ENCODE peak calls at places on chromosome 5, in five cellular contexts. F is esophagus squamous epithelium, Y is astrocyte of the hippocampus, S is SJSA1, H is skeletal muscle cell. O is an unnamed sample.

GRCh38 chr5:146474040-146474439 is 26.9 kb downstream of the TCERG1 start:
- DNase-seq in F (no peak), Y (no peak), S (no peak), H (no peak), O (no peak)

GRCh38 chr5:119412828-119413227 is 39.5 kb upstream of the HSD17B4 start:
- DNase-seq in F (no peak), Y (no peak), S (no peak), H (no peak), O (no peak)

GRCh38 chr5:52822437-52822836 is 34.7 kb downstream of the ITGA1 start:
- DNase-seq in F (no peak), Y (no peak), S (no peak), H (peak; percentile 65), O (no peak)

GRCh38 chr5:2542821-2543220 is 208.7 kb downstream of the IRX2 start:
- DNase-seq in F (no peak), Y (no peak), S (no peak), H (no peak), O (no peak)

GRCh38 chr5:137888875-137889759 is at the start of gene PKD2L2:
- DNase-seq in F (peak; percentile 31), Y (peak; percentile 93), S (no peak), H (peak; percentile 61), O (peak; percentile 69)

GRCh38 chr5:67205981-67206380 is 9.4 kb upstream of the CD180 start:
- DNase-seq in F (no peak), Y (no peak), S (no peak), H (no peak), O (no peak)

GRCh38 chr5:17282283-17283120 is 65.1 kb downstream of the BASP1 start:
- DNase-seq in F (peak; percentile 3), Y (no peak), S (no peak), H (no peak), O (peak; percentile 91)

GRCh38 chr5:78544531-78545200 is 103.9 kb downstream of the LHFPL2 start:
- DNase-seq in F (no peak), Y (peak; percentile 72), S (peak; percentile 72), H (peak; percentile 76), O (peak; percentile 89)

GRCh38 chr5:43038523-43038989 is 1.6 kb downstream of the ANXA2R start:
- DNase-seq in F (no peak), Y (peak; percentile 78), S (no peak), H (no peak), O (no peak)

GRCh38 chr5:83095163-83095972 is 18.0 kb downstream of the XRCC4 start:
- DNase-seq in F (no peak), Y (no peak), S (no peak), H (no peak), O (no peak)

GRCh38 chr5:119274024-119274766 is 81.6 kb upstream of the TNFAIP8 start:
- DNase-seq in F (no peak), Y (peak; percentile 29), S (no peak), H (no peak), O (no peak)

GRCh38 chr5:573976-574375 is 38.2 kb upstream of the CEP72 start:
- DNase-seq in F (no peak), Y (no peak), S (peak; percentile 28), H (no peak), O (no peak)

GRCh38 chr5:95600557-95600956 is 19.3 kb upstream of the GPR150 start:
- DNase-seq in F (no peak), Y (no peak), S (no peak), H (no peak), O (no peak)

GRCh38 chr5:134825212-134825611 is 20.6 kb upstream of the C5orf24 start:
- DNase-seq in F (no peak), Y (no peak), S (no peak), H (no peak), O (no peak)

GRCh38 chr5:87650284-87650683 is 237.6 kb upstream of the CCNH start:
- DNase-seq in F (no peak), Y (peak; percentile 33), S (no peak), H (no peak), O (no peak)

GRCh38 chr5:132436936-132437335 is 53.6 kb downstream of the IRF1 start:
- DNase-seq in F (no peak), Y (no peak), S (peak; percentile 28), H (no peak), O (no peak)

GRCh38 chr5:132074772-132075718 is 1.5 kb downstream of the CSF2 start:
- DNase-seq in F (no peak), Y (no peak), S (no peak), H (no peak), O (no peak)

GRCh38 chr5:79873216-79873615 is 117.8 kb downstream of the MTX3 start:
- DNase-seq in F (no peak), Y (no peak), S (no peak), H (no peak), O (no peak)

GRCh38 chr5:120304653-120305052 is 159.4 kb upstream of the PRR16 start:
- DNase-seq in F (no peak), Y (peak; percentile 48), S (no peak), H (peak; percentile 92), O (no peak)

GRCh38 chr5:61941637-61942036 is 364.4 kb upstream of the KIF2A start:
- DNase-seq in F (no peak), Y (peak; percentile 38), S (no peak), H (no peak), O (no peak)

GRCh38 chr5:150108711-150109605 is 22.6 kb upstream of the CSF1R start:
- DNase-seq in F (no peak), Y (no peak), S (no peak), H (no peak), O (no peak)

GRCh38 chr5:53679261-53679660 is 118.8 kb downstream of the NDUFS4 start:
- DNase-seq in F (no peak), Y (peak; percentile 51), S (no peak), H (peak; percentile 4), O (no peak)

GRCh38 chr5:180126716-180127681 is 55.4 kb upstream of the RNF130 start:
- DNase-seq in F (no peak), Y (peak; percentile 50), S (peak; percentile 36), H (no peak), O (no peak)

GRCh38 chr5:174000078-174000477 is 11.1 kb downstream of the C5orf47 start:
- DNase-seq in F (no peak), Y (no peak), S (no peak), H (no peak), O (no peak)

GRCh38 chr5:122924719-122925395 is 79.4 kb downstream of the SNX24 start:
- DNase-seq in F (no peak), Y (no peak), S (no peak), H (no peak), O (no peak)

GRCh38 chr5:78953092-78953800 is 31.9 kb downstream of the ARSB start:
- DNase-seq in F (no peak), Y (peak; percentile 69), S (no peak), H (no peak), O (peak; percentile 27)